ENCODE peak calls at places on chromosomes 1 and 21, in four cellular contexts. D is MM.1S, L is GM23248, V is tibial nerve. W is an unnamed sample. For H3K9me3 and H3K27me3, the result is how much of the 10 kb centered on the place peaks cover.

GRCh38 chr1:90358448-90358847 is 358.7 kb downstream of the BARHL2 start:
- DNase-seq in D (no peak), L (no peak), V (no peak), W (no peak)

GRCh38 chr1:178011101-178011828 is 41.4 kb upstream of the SEC16B start:
- DNase-seq in D (no peak), L (peak), V (no peak), W (no peak)

GRCh38 chr21:45378258-45378966 is 26.6 kb upstream of the COL18A1 start:
- DNase-seq in D (no peak), L (peak), V (no peak), W (no peak)

GRCh38 chr1:155909894-155910293 is 1.3 kb downstream of the RIT1 start:
- DNase-seq in D (no peak), L (peak), V (no peak), W (no peak)

GRCh38 chr1:206467915-206468314 is 2.4 kb upstream of the IKBKE start:
- DNase-seq in D (no peak), L (no peak), V (no peak), W (no peak)

GRCh38 chr1:119873166-119874025 is 22.9 kb downstream of the ADAM30 start:
- DNase-seq in D (no peak), L (peak), V (no peak), W (no peak)

GRCh38 chr1:96865731-96866684 is 144.4 kb downstream of the PTBP2 start:
- DNase-seq in D (no peak), L (peak), V (no peak), W (no peak)

GRCh38 chr1:23791434-23792047 is 596 bp downstream of the LYPLA2 start:
- DNase-seq in D (no peak), L (peak), V (no peak), W (no peak)

GRCh38 chr1:145936247-145936646 is 9.0 kb upstream of the RBM8A start:
- DNase-seq in D (no peak), L (peak), V (no peak), W (no peak)

GRCh38 chr1:18739956-18740355 is 109.3 kb downstream of the PAX7 start:
- DNase-seq in D (no peak), L (no peak), V (no peak), W (no peak)

DNA sequence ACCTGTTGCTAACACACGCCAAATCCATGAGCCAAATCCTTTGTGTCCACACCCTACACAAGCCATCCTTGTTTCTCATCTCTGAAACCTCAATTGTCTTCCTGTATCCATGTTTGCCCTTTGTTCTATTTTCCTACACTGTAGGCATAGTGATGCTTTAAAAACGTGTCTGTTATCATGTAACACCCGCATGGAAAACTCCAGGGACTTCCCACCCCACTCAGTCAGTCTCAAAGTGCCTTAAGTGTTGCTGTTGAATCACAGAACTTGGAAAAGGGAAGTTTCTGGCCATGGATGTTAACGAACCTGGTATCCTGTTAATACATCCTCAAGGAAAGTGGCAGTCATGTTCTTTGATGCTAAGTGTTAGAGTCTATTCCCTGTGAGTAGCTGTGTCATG is 9.7 kb downstream of the OR2T11 start:
- DNase-seq in D (no peak), L (no peak), V (no peak), W (no peak)
- H3K9me3 ChIP-seq in D (under half), L (under half), V (under half), W (under half)

DNA sequence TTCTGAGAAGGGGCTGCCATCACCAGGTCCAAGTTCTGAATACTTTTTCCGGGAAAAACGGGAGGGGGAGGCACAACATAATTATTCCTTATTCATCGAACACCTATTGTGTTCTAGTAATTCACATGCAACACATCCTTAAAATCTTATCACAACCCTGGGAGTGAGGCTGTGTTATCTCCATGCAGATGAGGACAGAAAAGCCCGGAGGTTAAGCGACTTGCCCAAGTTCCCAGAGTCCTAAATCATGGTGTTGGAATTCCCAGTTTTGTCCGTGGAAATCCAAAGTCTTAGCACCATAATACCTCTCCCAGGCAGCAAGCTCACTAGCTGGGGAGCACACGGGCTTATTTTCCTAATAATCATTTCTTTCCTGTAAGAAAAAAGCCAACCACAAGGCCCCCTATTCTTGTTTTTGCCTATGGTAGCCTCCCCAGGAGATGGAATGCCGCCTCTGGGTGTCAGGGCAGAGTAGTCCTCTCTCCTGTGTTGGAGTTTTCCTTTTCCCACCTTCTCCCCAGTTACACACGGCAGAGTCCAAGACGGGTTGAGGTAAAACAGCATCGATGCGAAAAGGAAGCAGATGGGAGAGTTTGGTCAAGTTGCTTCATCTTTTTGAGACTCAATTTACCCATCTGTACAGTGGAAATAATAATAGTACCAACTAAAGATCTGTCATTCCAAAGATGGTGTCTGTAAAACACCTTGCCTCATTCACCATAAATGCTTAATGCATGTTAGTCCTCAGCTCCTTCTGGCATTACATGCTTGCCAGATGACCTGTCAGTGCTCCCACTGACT is 228.0 kb upstream of the TMEM51 start:
- DNase-seq in D (no peak), L (no peak), V (no peak), W (no peak)
- H3K4me3 ChIP-seq in D (peak), L (peak), V (peak), W (no peak)

GRCh38 chr1:10789392-10790154 is 6.9 kb downstream of the CASZ1 start:
- DNase-seq in D (no peak), L (no peak), V (no peak), W (no peak)

GRCh38 chr1:10787274-10787673 is 9.2 kb downstream of the CASZ1 start:
- DNase-seq in D (no peak), L (no peak), V (no peak), W (no peak)

GRCh38 chr1:10785855-10786638 is 10.4 kb downstream of the CASZ1 start:
- DNase-seq in D (no peak), L (no peak), V (no peak), W (no peak)

GRCh38 chr1:10790155-10790707 is 6.2 kb downstream of the CASZ1 start:
- DNase-seq in D (no peak), L (no peak), V (no peak), W (no peak)

GRCh38 chr1:10788592-10789006 is 7.8 kb downstream of the CASZ1 start:
- DNase-seq in D (no peak), L (no peak), V (no peak), W (no peak)
- H3K27me3 ChIP-seq in D (half or more), L (half or more), V (under half), W (under half)

GRCh38 chr1:169745015-169745861 is 11.4 kb upstream of the SELE start:
- DNase-seq in D (no peak), L (peak), V (no peak), W (no peak)

GRCh38 chr1:169741666-169742394 is 8.0 kb upstream of the SELE start:
- DNase-seq in D (no peak), L (peak), V (no peak), W (no peak)

DNA sequence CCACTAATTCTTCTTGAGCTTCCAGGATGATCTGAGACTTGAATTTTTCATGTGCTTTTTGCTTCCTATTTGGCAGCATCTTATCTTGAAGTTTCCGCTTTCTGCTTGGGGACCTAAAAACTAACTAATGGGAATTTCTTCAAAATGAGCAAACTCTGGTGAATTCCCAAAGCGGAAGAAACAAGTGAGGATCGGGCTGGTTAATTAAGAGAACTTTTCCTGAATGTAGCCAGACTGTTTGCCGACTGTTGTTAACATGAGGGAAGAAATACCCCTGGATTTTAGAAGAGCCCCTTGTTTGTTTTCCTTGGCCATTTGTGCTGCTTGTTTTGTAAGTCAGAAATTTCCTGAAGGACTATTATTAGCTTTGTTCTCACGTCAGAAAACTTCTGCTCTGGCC is 6.1 kb upstream of the SELE start:
- DNase-seq in D (no peak), L (no peak), V (no peak), W (no peak)
- H3K9me3 ChIP-seq in D (under half), L (under half), V (under half), W (under half)

GRCh38 chr1:118084400-118084799 is 100.6 kb downstream of the SPAG17 start:
- DNase-seq in D (no peak), L (no peak), V (no peak), W (no peak)

GRCh38 chr1:118077331-118078055 is 107.5 kb downstream of the SPAG17 start:
- DNase-seq in D (peak), L (peak), V (no peak), W (peak)

GRCh38 chr1:118082984-118083383 is 102.0 kb downstream of the SPAG17 start:
- DNase-seq in D (no peak), L (no peak), V (no peak), W (no peak)

GRCh38 chr1:118085365-118085764 is 99.7 kb downstream of the SPAG17 start:
- DNase-seq in D (no peak), L (no peak), V (no peak), W (no peak)

GRCh38 chr1:118081387-118081786 is 103.6 kb downstream of the SPAG17 start:
- DNase-seq in D (peak), L (no peak), V (no peak), W (no peak)
- H3K4me3 ChIP-seq in D (peak), L (no peak), V (no peak), W (no peak)

DNA sequence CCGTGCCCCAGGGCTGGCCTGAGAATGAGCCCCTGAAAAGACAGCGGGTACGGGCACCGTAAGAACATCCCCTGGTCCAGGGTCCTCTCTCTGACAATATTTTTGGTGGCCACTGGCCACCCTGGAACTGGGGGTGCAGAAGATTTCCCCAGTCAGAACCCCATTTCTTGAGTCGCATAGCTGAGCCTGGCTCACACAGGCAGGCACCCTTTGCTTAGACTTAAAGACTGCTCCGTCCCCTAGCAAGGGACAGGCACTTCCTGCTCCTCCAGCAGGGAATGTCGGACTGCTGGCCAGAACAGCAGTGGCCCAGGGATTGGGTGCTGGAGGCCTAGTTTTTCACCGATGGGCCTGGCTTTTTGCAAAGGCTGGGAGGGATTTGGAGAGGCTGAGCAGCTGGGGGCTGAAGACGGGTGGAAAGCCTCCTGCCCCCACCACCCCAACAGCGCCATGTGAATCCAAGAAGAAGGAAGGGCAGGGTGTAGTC is 4.3 kb downstream of the OLIG2 start:
- DNase-seq in D (no peak), L (no peak), V (no peak), W (no peak)
- H3K27me3 ChIP-seq in D (under half), L (half or more), V (under half), W (half or more)

GRCh38 chr1:40477680-40478057 is 579 bp downstream of the ZFP69 start:
- DNase-seq in D (no peak), L (peak), V (no peak), W (no peak)

GRCh38 chr1:40476924-40477679 is at the start of gene ZFP69:
- DNase-seq in D (peak), L (peak), V (peak), W (no peak)

GRCh38 chr1:40479156-40479555 is 2.1 kb downstream of the ZFP69 start:
- DNase-seq in D (no peak), L (no peak), V (no peak), W (no peak)

GRCh38 chr1:40475268-40475667 is 1.8 kb upstream of the ZFP69 start:
- DNase-seq in D (no peak), L (no peak), V (no peak), W (no peak)

DNA sequence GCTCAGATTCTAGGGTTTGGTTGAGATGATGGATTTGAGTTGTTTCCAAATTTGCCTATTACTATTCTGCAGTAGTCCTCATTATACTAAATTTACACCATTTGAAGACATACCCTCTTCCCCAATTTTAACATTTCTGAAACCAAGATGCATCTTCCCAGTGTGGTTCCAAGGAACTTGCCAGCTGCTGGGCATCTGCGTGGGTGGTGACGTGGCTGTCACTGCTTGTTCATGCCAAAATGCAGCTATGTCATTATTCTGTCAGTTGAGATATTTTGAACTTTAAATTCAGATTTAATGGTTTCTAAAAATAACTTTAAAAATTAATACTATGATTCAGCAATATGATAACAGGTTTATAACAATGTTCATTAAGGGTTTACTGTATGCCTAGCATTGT is 1.2 kb downstream of the ZFP69 start:
- DNase-seq in D (no peak), L (peak), V (no peak), W (no peak)
- H3K9me3 ChIP-seq in D (under half), L (under half), V (under half), W (under half)

GRCh38 chr1:33698316-33699035 is 165.4 kb upstream of the HMGB4 start:
- DNase-seq in D (no peak), L (no peak), V (no peak), W (no peak)
- H3K4me3 ChIP-seq in D (no peak), L (no peak), V (no peak), W (no peak)

DNA sequence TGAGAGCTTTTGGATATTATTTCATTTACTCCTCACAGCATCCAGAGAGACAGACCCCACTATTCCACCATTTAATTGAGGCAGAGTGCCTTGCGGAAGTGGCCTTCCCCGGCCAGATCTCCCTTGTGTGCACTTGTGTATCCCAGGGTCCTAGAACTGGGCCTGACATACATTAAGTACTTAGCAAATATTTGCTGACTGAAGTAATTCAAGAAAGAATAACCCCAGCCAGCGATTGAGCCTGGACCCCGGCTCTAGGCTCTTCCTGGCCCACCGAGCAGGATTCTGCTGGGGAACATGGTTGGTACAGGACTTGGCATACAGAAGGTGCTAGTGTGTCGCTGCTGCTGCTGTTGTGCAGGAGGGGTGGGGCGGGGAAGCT is 8.4 kb downstream of the DMRTA2 start:
- DNase-seq in D (no peak), L (no peak), V (no peak), W (no peak)
- H3K27me3 ChIP-seq in D (under half), L (half or more), V (under half), W (half or more)

W was measured in iPS DF 6.9.